ENCODE peak calls at places on chromosomes 16 and 17, in five cellular contexts. H, M, C, V and J are unnamed samples.

GRCh38 chr17:45756266-45756989 is 27.7 kb upstream of the CRHR1 start:
- DNase-seq in H (no peak), M (no peak), C (no peak), V (no peak), J (no peak)

GRCh38 chr17:15945493-15946209 is 721 bp downstream of the ADORA2B start:
- DNase-seq in H (no peak), M (peak; percentile 73), C (peak; percentile 26), V (peak; percentile 51), J (no peak)

GRCh38 chr16:9351440-9351839 is 260.0 kb downstream of the HAPSTR1 start:
- DNase-seq in H (no peak), M (no peak), C (no peak), V (no peak), J (peak; percentile 75)

GRCh38 chr16:57591086-57591869 is 37.2 kb upstream of the ADGRG1 start:
- DNase-seq in H (peak; percentile 60), M (peak; percentile 81), C (peak; percentile 49), V (peak; percentile 86), J (peak; percentile 61)

GRCh38 chr17:1577186-1577585 is 14.6 kb upstream of the PITPNA start:
- DNase-seq in H (peak; percentile 80), M (peak; percentile 92), C (peak; percentile 82), V (peak; percentile 94), J (peak; percentile 60)

GRCh38 chr16:1839554-1839953 is 12.5 kb downstream of the FAHD1 start:
- DNase-seq in H (peak; percentile 45), M (no peak), C (no peak), V (no peak), J (no peak)

GRCh38 chr17:4074831-4075495 is 67.9 kb downstream of the ZZEF1 start:
- DNase-seq in H (no peak), M (no peak), C (no peak), V (peak; percentile 22), J (peak; percentile 33)

GRCh38 chr16:58510097-58510775 is 5.1 kb upstream of the SETD6 start:
- DNase-seq in H (no peak), M (no peak), C (peak; percentile 12), V (no peak), J (peak; percentile 59)

GRCh38 chr17:45123930-45124796 is 8.2 kb downstream of the PLCD3 start:
- DNase-seq in H (no peak), M (no peak), C (peak; percentile 78), V (peak; percentile 93), J (no peak)

GRCh38 chr17:29005936-29006438 is at the start of gene SEZ6:
- DNase-seq in H (peak; percentile 10), M (peak; percentile 87), C (peak; percentile 84), V (peak; percentile 89), J (peak; percentile 92)

GRCh38 chr17:76504117-76504516 is 2.9 kb upstream of the RHBDF2 start:
- DNase-seq in H (no peak), M (no peak), C (no peak), V (no peak), J (no peak)

GRCh38 chr16:57892041-57892440 is 78.9 kb downstream of the CNGB1 start:
- DNase-seq in H (peak; percentile 66), M (no peak), C (no peak), V (no peak), J (no peak)

GRCh38 chr16:67667817-67668494 is 1.3 kb downstream of the C16orf86 start:
- DNase-seq in H (peak; percentile 68), M (peak; percentile 89), C (peak; percentile 81), V (peak; percentile 95), J (peak; percentile 84)

GRCh38 chr16:69273009-69273408 is 38.1 kb upstream of the VPS4A start:
- DNase-seq in H (peak; percentile 66), M (no peak), C (no peak), V (peak; percentile 12), J (no peak)

GRCh38 chr16:88014201-88014781 is 63.1 kb downstream of the BANP start:
- DNase-seq in H (peak; percentile 45), M (no peak), C (no peak), V (peak; percentile 49), J (no peak)

GRCh38 chr17:21549107-21549687 is 143.1 kb upstream of the KCNJ18 start:
- DNase-seq in H (peak; percentile 31), M (no peak), C (no peak), V (no peak), J (no peak)

GRCh38 chr16:80804061-80804450 is 342 bp downstream of the CDYL2 start:
- DNase-seq in H (peak; percentile 39), M (peak; percentile 74), C (peak; percentile 39), V (peak; percentile 79), J (peak; percentile 75)

GRCh38 chr17:2179615-2180295 is 123.8 kb downstream of the SMG6 start:
- DNase-seq in H (peak; percentile 99), M (peak; percentile 71), C (peak; percentile 83), V (peak; percentile 48), J (peak; percentile 51)

GRCh38 chr16:24969071-24969470 is 46.1 kb downstream of the ARHGAP17 start:
- DNase-seq in H (no peak), M (no peak), C (no peak), V (no peak), J (no peak)

GRCh38 chr17:7417056-7417655 is 3.0 kb upstream of the SPEM1 start:
- DNase-seq in H (no peak), M (peak; percentile 45), C (no peak), V (no peak), J (peak; percentile 44)

GRCh38 chr17:18071751-18072150 is 16.0 kb upstream of the DRG2 start:
- DNase-seq in H (no peak), M (no peak), C (no peak), V (no peak), J (no peak)

GRCh38 chr16:61366006-61366405 is 670.2 kb downstream of the CDH8 start:
- DNase-seq in H (no peak), M (no peak), C (no peak), V (no peak), J (no peak)

GRCh38 chr17:6752068-6752909 is 3.6 kb upstream of the XAF1 start:
- DNase-seq in H (peak; percentile 99), M (no peak), C (peak; percentile 50), V (peak; percentile 92), J (no peak)

GRCh38 chr16:86608301-86608747 is 30.0 kb downstream of the FOXL1 start:
- DNase-seq in H (no peak), M (no peak), C (no peak), V (no peak), J (no peak)

GRCh38 chr16:85240982-85241924 is 129.0 kb upstream of the CIBAR2 start:
- DNase-seq in H (no peak), M (no peak), C (no peak), V (no peak), J (no peak)

GRCh38 chr16:81758376-81758775 is 20.7 kb upstream of the PLCG2 start:
- DNase-seq in H (no peak), M (no peak), C (no peak), V (no peak), J (no peak)

GRCh38 chr16:57532251-57532625 is 4.1 kb downstream of the CCDC102A start:
- DNase-seq in H (no peak), M (peak; percentile 37), C (no peak), V (peak; percentile 9), J (no peak)

GRCh38 chr16:70659953-70660671 is 13.8 kb downstream of the IL34 start:
- DNase-seq in H (no peak), M (no peak), C (no peak), V (no peak), J (no peak)